ENCODE peak calls at places on chromosome 10, in nine cellular contexts. One of them, this sample, is unnamed.
A peak's percentile ranks its signal among the peaks of the same experiment; 100 is the strongest.

GRCh38 chr10:121624778-121625330 is 26.6 kb upstream of the FGFR2 start:
- DNase-seq in A549: no peak
- DNase-seq in HCT116: no peak
- DNase-seq in gastrocnemius medialis: no peak
- DNase-seq in AG04450: no peak
- DNase-seq in adipocyte: no peak
- DNase-seq in SK-N-SH: no peak
- DNase-seq in sigmoid colon: no peak
- DNase-seq in right cardiac atrium: no peak
- DNase-seq in this sample: no peak

GRCh38 chr10:72952901-72953223 is 1.7 kb downstream of the PLA2G12B start:
- DNase-seq in right cardiac atrium: no peak
- DNase-seq in SK-N-SH: no peak
- DNase-seq in A549: no peak
- DNase-seq in adipocyte: no peak
- DNase-seq in AG04450: no peak
- DNase-seq in gastrocnemius medialis: no peak
- DNase-seq in sigmoid colon: no peak
- DNase-seq in HCT116: no peak
- DNase-seq in this sample: no peak

GRCh38 chr10:71812016-71812912 is 38.8 kb downstream of the PSAP start:
- DNase-seq in sigmoid colon: peak; percentile 78
- DNase-seq in right cardiac atrium: peak; percentile 90
- DNase-seq in adipocyte: peak; percentile 78
- DNase-seq in AG04450: no peak
- DNase-seq in SK-N-SH: peak; percentile 90
- DNase-seq in A549: peak; percentile 61
- DNase-seq in HCT116: peak; percentile 10
- DNase-seq in gastrocnemius medialis: peak; percentile 56
- DNase-seq in this sample: peak; percentile 53

GRCh38 chr10:8498881-8499280 is 444.4 kb downstream of the GATA3 start:
- DNase-seq in adipocyte: no peak
- DNase-seq in gastrocnemius medialis: no peak
- DNase-seq in sigmoid colon: no peak
- DNase-seq in SK-N-SH: no peak
- DNase-seq in AG04450: no peak
- DNase-seq in A549: peak; percentile 2
- DNase-seq in HCT116: no peak
- DNase-seq in right cardiac atrium: no peak
- DNase-seq in this sample: no peak

GRCh38 chr10:69766161-69766910 is 35.4 kb upstream of the COL13A1 start:
- DNase-seq in adipocyte: peak; percentile 33
- DNase-seq in AG04450: no peak
- DNase-seq in gastrocnemius medialis: no peak
- DNase-seq in right cardiac atrium: peak; percentile 80
- DNase-seq in A549: no peak
- DNase-seq in sigmoid colon: no peak
- DNase-seq in HCT116: no peak
- DNase-seq in SK-N-SH: peak; percentile 35
- DNase-seq in this sample: no peak

GRCh38 chr10:11705687-11706086 is 36.5 kb upstream of the ECHDC3 start:
- DNase-seq in adipocyte: no peak
- DNase-seq in sigmoid colon: no peak
- DNase-seq in AG04450: no peak
- DNase-seq in A549: no peak
- DNase-seq in HCT116: no peak
- DNase-seq in gastrocnemius medialis: no peak
- DNase-seq in SK-N-SH: no peak
- DNase-seq in right cardiac atrium: no peak
- DNase-seq in this sample: no peak

GRCh38 chr10:29691564-29692064 is 56.8 kb upstream of the SVIL start:
- DNase-seq in HCT116: no peak
- DNase-seq in SK-N-SH: peak; percentile 69
- DNase-seq in AG04450: no peak
- DNase-seq in sigmoid colon: no peak
- DNase-seq in A549: no peak
- DNase-seq in gastrocnemius medialis: no peak
- DNase-seq in right cardiac atrium: no peak
- DNase-seq in adipocyte: no peak
- DNase-seq in this sample: peak; percentile 82

GRCh38 chr10:3720228-3721019 is 64.6 kb downstream of the KLF6 start:
- DNase-seq in adipocyte: peak; percentile 81
- DNase-seq in HCT116: no peak
- DNase-seq in right cardiac atrium: peak; percentile 65
- DNase-seq in sigmoid colon: peak; percentile 75
- DNase-seq in A549: no peak
- DNase-seq in SK-N-SH: no peak
- DNase-seq in gastrocnemius medialis: peak; percentile 91
- DNase-seq in AG04450: peak; percentile 55
- DNase-seq in this sample: no peak

GRCh38 chr10:97065128-97065527 is 120.6 kb downstream of the SLIT1 start:
- DNase-seq in HCT116: no peak
- DNase-seq in A549: peak; percentile 34
- DNase-seq in adipocyte: no peak
- DNase-seq in AG04450: no peak
- DNase-seq in SK-N-SH: no peak
- DNase-seq in sigmoid colon: no peak
- DNase-seq in gastrocnemius medialis: no peak
- DNase-seq in right cardiac atrium: no peak
- DNase-seq in this sample: no peak

GRCh38 chr10:92238586-92239098 is 52.2 kb downstream of the CPEB3 start:
- DNase-seq in right cardiac atrium: no peak
- DNase-seq in gastrocnemius medialis: peak; percentile 82
- DNase-seq in sigmoid colon: peak; percentile 82
- DNase-seq in SK-N-SH: no peak
- DNase-seq in A549: peak; percentile 9
- DNase-seq in AG04450: no peak
- DNase-seq in HCT116: no peak
- DNase-seq in adipocyte: peak; percentile 64
- DNase-seq in this sample: peak; percentile 59

GRCh38 chr10:118395919-118396318 is 53.8 kb upstream of the FAM204A start:
- DNase-seq in right cardiac atrium: no peak
- DNase-seq in AG04450: no peak
- DNase-seq in A549: no peak
- DNase-seq in sigmoid colon: no peak
- DNase-seq in SK-N-SH: no peak
- DNase-seq in adipocyte: no peak
- DNase-seq in gastrocnemius medialis: no peak
- DNase-seq in HCT116: no peak
- DNase-seq in this sample: no peak

GRCh38 chr10:15745748-15746147 is 26.0 kb upstream of the ITGA8 start:
- DNase-seq in HCT116: no peak
- DNase-seq in A549: no peak
- DNase-seq in SK-N-SH: no peak
- DNase-seq in AG04450: no peak
- DNase-seq in gastrocnemius medialis: no peak
- DNase-seq in adipocyte: peak; percentile 26
- DNase-seq in right cardiac atrium: peak; percentile 65
- DNase-seq in sigmoid colon: no peak
- DNase-seq in this sample: no peak

GRCh38 chr10:114957122-114957521 is 19.1 kb downstream of the TRUB1 start:
- DNase-seq in right cardiac atrium: no peak
- DNase-seq in adipocyte: no peak
- DNase-seq in AG04450: no peak
- DNase-seq in SK-N-SH: peak; percentile 36
- DNase-seq in HCT116: no peak
- DNase-seq in A549: no peak
- DNase-seq in gastrocnemius medialis: no peak
- DNase-seq in sigmoid colon: no peak
- DNase-seq in this sample: no peak

GRCh38 chr10:87721781-87722180 is 62.1 kb downstream of the PAPSS2 start:
- DNase-seq in gastrocnemius medialis: no peak
- DNase-seq in HCT116: no peak
- DNase-seq in sigmoid colon: no peak
- DNase-seq in adipocyte: peak; percentile 53
- DNase-seq in A549: no peak
- DNase-seq in right cardiac atrium: no peak
- DNase-seq in SK-N-SH: no peak
- DNase-seq in AG04450: no peak
- DNase-seq in this sample: no peak

GRCh38 chr10:102702742-102703141 is 11.5 kb downstream of the ARL3 start:
- DNase-seq in sigmoid colon: no peak
- DNase-seq in AG04450: no peak
- DNase-seq in HCT116: no peak
- DNase-seq in gastrocnemius medialis: no peak
- DNase-seq in adipocyte: no peak
- DNase-seq in right cardiac atrium: no peak
- DNase-seq in A549: no peak
- DNase-seq in SK-N-SH: no peak
- DNase-seq in this sample: no peak

GRCh38 chr10:70480254-70480861 is 1.8 kb downstream of the PALD1 start:
- DNase-seq in adipocyte: no peak
- DNase-seq in HCT116: no peak
- DNase-seq in gastrocnemius medialis: no peak
- DNase-seq in A549: no peak
- DNase-seq in SK-N-SH: no peak
- DNase-seq in sigmoid colon: no peak
- DNase-seq in AG04450: no peak
- DNase-seq in right cardiac atrium: no peak
- DNase-seq in this sample: no peak

GRCh38 chr10:103076996-103077395 is 116.1 kb downstream of the NT5C2 start:
- DNase-seq in sigmoid colon: no peak
- DNase-seq in A549: no peak
- DNase-seq in gastrocnemius medialis: no peak
- DNase-seq in right cardiac atrium: no peak
- DNase-seq in AG04450: no peak
- DNase-seq in HCT116: no peak
- DNase-seq in SK-N-SH: no peak
- DNase-seq in adipocyte: no peak
- DNase-seq in this sample: no peak

GRCh38 chr10:535953-536352 is 153.5 kb downstream of the DIP2C start:
- DNase-seq in A549: no peak
- DNase-seq in HCT116: no peak
- DNase-seq in adipocyte: no peak
- DNase-seq in gastrocnemius medialis: no peak
- DNase-seq in SK-N-SH: no peak
- DNase-seq in AG04450: no peak
- DNase-seq in sigmoid colon: peak; percentile 29
- DNase-seq in right cardiac atrium: no peak
- DNase-seq in this sample: peak; percentile 7

GRCh38 chr10:101230185-101230917 is 1.1 kb upstream of the LBX1 start:
- DNase-seq in A549: no peak
- DNase-seq in gastrocnemius medialis: no peak
- DNase-seq in adipocyte: peak; percentile 11
- DNase-seq in HCT116: no peak
- DNase-seq in SK-N-SH: peak; percentile 88
- DNase-seq in AG04450: no peak
- DNase-seq in sigmoid colon: no peak
- DNase-seq in right cardiac atrium: no peak
- DNase-seq in this sample: no peak
- H3K4me3 ChIP-seq in A549: no peak overlapping the region
- H3K4me3 ChIP-seq in gastrocnemius medialis: peak overlapping the region; percentile 87
- H3K4me3 ChIP-seq in adipocyte: no peak overlapping the region
- H3K4me3 ChIP-seq in HCT116: no peak overlapping the region
- H3K4me3 ChIP-seq in SK-N-SH: peak overlapping the region; percentile 9
- H3K4me3 ChIP-seq in AG04450: no peak overlapping the region
- H3K4me3 ChIP-seq in sigmoid colon: no peak overlapping the region
- H3K4me3 ChIP-seq in right cardiac atrium: peak overlapping the region; percentile 16
- H3K4me3 ChIP-seq in this sample: no peak overlapping the region

GRCh38 chr10:82759050-82759449 is 884.1 kb downstream of the NRG3 start:
- DNase-seq in A549: no peak
- DNase-seq in adipocyte: no peak
- DNase-seq in AG04450: no peak
- DNase-seq in HCT116: no peak
- DNase-seq in sigmoid colon: no peak
- DNase-seq in SK-N-SH: no peak
- DNase-seq in gastrocnemius medialis: no peak
- DNase-seq in right cardiac atrium: no peak
- DNase-seq in this sample: no peak
- H3K9me3 ChIP-seq in A549: no peaks in the 10 kb centered on the region
- H3K9me3 ChIP-seq in adipocyte: no peaks in the 10 kb centered on the region
- H3K9me3 ChIP-seq in AG04450: peaks cover 2% of the 10 kb centered on the region
- H3K9me3 ChIP-seq in HCT116: peaks cover 26% of the 10 kb centered on the region
- H3K9me3 ChIP-seq in sigmoid colon: no peaks in the 10 kb centered on the region
- H3K9me3 ChIP-seq in SK-N-SH: no peaks in the 10 kb centered on the region
- H3K9me3 ChIP-seq in gastrocnemius medialis: no peaks in the 10 kb centered on the region
- H3K9me3 ChIP-seq in right cardiac atrium: no peaks in the 10 kb centered on the region
- H3K9me3 ChIP-seq in this sample: no peaks in the 10 kb centered on the region

GRCh38 chr10:95556994-95557767 is 4.0 kb downstream of the SORBS1 start:
- DNase-seq in sigmoid colon: no peak
- DNase-seq in A549: no peak
- DNase-seq in right cardiac atrium: no peak
- DNase-seq in adipocyte: no peak
- DNase-seq in SK-N-SH: no peak
- DNase-seq in HCT116: no peak
- DNase-seq in AG04450: no peak
- DNase-seq in gastrocnemius medialis: no peak
- DNase-seq in this sample: no peak

GRCh38 chr10:95558593-95559320 is 2.4 kb downstream of the SORBS1 start:
- DNase-seq in AG04450: no peak
- DNase-seq in right cardiac atrium: no peak
- DNase-seq in sigmoid colon: no peak
- DNase-seq in adipocyte: no peak
- DNase-seq in A549: no peak
- DNase-seq in gastrocnemius medialis: no peak
- DNase-seq in SK-N-SH: no peak
- DNase-seq in HCT116: no peak
- DNase-seq in this sample: no peak

GRCh38 chr10:95561200-95562177 is at the start of gene SORBS1:
- DNase-seq in A549: peak; percentile 89
- DNase-seq in HCT116: peak; percentile 86
- DNase-seq in right cardiac atrium: peak; percentile 98
- DNase-seq in sigmoid colon: peak; percentile 99
- DNase-seq in adipocyte: peak; percentile 98
- DNase-seq in AG04450: peak; percentile 76
- DNase-seq in SK-N-SH: peak; percentile 99
- DNase-seq in gastrocnemius medialis: peak; percentile 98
- DNase-seq in this sample: peak; percentile 97

GRCh38 chr10:95560288-95561199 is 627 bp downstream of the SORBS1 start:
- DNase-seq in A549: no peak
- DNase-seq in sigmoid colon: peak; percentile 80
- DNase-seq in gastrocnemius medialis: peak; percentile 44
- DNase-seq in adipocyte: peak; percentile 50
- DNase-seq in HCT116: no peak
- DNase-seq in right cardiac atrium: peak; percentile 75
- DNase-seq in AG04450: no peak
- DNase-seq in SK-N-SH: peak; percentile 69
- DNase-seq in this sample: peak; percentile 47

GRCh38 chr10:95559466-95559865 is 1.7 kb downstream of the SORBS1 start:
- DNase-seq in right cardiac atrium: no peak
- DNase-seq in HCT116: no peak
- DNase-seq in A549: no peak
- DNase-seq in AG04450: no peak
- DNase-seq in adipocyte: no peak
- DNase-seq in sigmoid colon: peak; percentile 85
- DNase-seq in gastrocnemius medialis: no peak
- DNase-seq in SK-N-SH: peak; percentile 33
- DNase-seq in this sample: peak; percentile 44
- H3K4me3 ChIP-seq in right cardiac atrium: peak overlapping the region; percentile 89
- H3K4me3 ChIP-seq in HCT116: no peak overlapping the region
- H3K4me3 ChIP-seq in A549: no peak overlapping the region
- H3K4me3 ChIP-seq in AG04450: no peak overlapping the region
- H3K4me3 ChIP-seq in adipocyte: no peak overlapping the region
- H3K4me3 ChIP-seq in sigmoid colon: peak overlapping the region; percentile 92
- H3K4me3 ChIP-seq in gastrocnemius medialis: peak overlapping the region; percentile 86
- H3K4me3 ChIP-seq in SK-N-SH: no peak overlapping the region
- H3K4me3 ChIP-seq in this sample: peak overlapping the region; percentile 85

DNA sequence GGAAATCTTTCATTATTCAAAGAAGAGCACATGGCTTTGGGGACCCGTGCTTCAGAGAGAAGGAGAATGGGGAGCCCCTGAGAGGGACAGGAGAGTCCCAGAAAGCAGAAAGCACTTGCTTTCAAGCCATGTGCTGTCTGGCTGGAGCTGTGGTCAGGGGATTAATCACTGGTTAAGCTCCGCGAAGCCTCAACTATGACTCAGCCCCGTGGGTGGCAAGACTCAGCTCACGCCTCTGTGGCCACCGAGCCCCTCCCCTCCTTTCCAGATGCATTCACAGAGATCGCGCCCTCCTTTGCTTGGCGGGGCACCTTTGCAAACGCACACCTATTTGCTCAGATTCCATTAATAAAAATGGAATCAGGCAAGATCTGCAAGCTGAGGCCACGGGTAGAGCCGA is 202.9 kb upstream of the TCERG1L start:
- DNase-seq in SK-N-SH: no peak
- DNase-seq in gastrocnemius medialis: no peak
- DNase-seq in sigmoid colon: no peak
- DNase-seq in right cardiac atrium: no peak
- DNase-seq in AG04450: no peak
- DNase-seq in A549: no peak
- DNase-seq in adipocyte: no peak
- DNase-seq in HCT116: no peak
- DNase-seq in this sample: no peak
- H3K9me3 ChIP-seq in SK-N-SH: no peaks in the 10 kb centered on the region
- H3K9me3 ChIP-seq in gastrocnemius medialis: no peaks in the 10 kb centered on the region
- H3K9me3 ChIP-seq in sigmoid colon: no peaks in the 10 kb centered on the region
- H3K9me3 ChIP-seq in right cardiac atrium: no peaks in the 10 kb centered on the region
- H3K9me3 ChIP-seq in AG04450: peaks cover 83% of the 10 kb centered on the region
- H3K9me3 ChIP-seq in A549: no peaks in the 10 kb centered on the region
- H3K9me3 ChIP-seq in adipocyte: peaks cover 8% of the 10 kb centered on the region
- H3K9me3 ChIP-seq in HCT116: no peaks in the 10 kb centered on the region
- H3K9me3 ChIP-seq in this sample: no peaks in the 10 kb centered on the region

This sample was measured in uterus.